ENCODE peak calls at places on chromosomes 5 and 9, in four cellular contexts. J is DND-41, P is heart left ventricle, X is left lung. N is an unnamed sample.
A peak's percentile ranks its signal among the peaks of the same experiment; 100 is the strongest.

GRCh38 chr5:124544366-124545055 is 201.9 kb downstream of the ZNF608 start:
- DNase-seq in J (peak; percentile 6), X (no peak), P (no peak), N (peak; percentile 42)

GRCh38 chr5:89313804-89314588 is 431.0 kb upstream of the MEF2C start:
- DNase-seq in P (no peak), J (no peak), X (no peak), N (peak; percentile 3)

GRCh38 chr9:26361010-26361409 is 531.6 kb downstream of the CAAP1 start:
- DNase-seq in J (no peak), X (no peak), P (no peak), N (no peak)

GRCh38 chr5:109585012-109585599 is 104.6 kb upstream of the MAN2A1 start:
- DNase-seq in P (no peak), J (no peak), X (no peak), N (no peak)

GRCh38 chr9:121699271-121700164 is 48.1 kb downstream of the DAB2IP start:
- DNase-seq in X (peak; percentile 88), J (peak; percentile 75), P (peak; percentile 76), N (peak; percentile 74)

GRCh38 chr9:84851935-84852585 is 182.5 kb downstream of the NTRK2 start:
- DNase-seq in J (no peak), X (no peak), P (peak; percentile 41), N (no peak)

GRCh38 chr9:129558063-129558550 is 62.8 kb downstream of the C9orf50 start:
- DNase-seq in P (no peak), X (no peak), J (no peak), N (no peak)

GRCh38 chr5:74294231-74294705 is 346.3 kb downstream of the ENC1 start:
- DNase-seq in J (no peak), P (no peak), X (no peak), N (peak; percentile 3)

GRCh38 chr9:79955300-79955699 is 383.5 kb downstream of the TLE4 start:
- DNase-seq in J (peak; percentile 14), X (no peak), P (no peak), N (peak; percentile 3)

GRCh38 chr5:158953929-158954534 is 145.7 kb downstream of the EBF1 start:
- DNase-seq in J (no peak), X (no peak), P (no peak), N (peak; percentile 92)

GRCh38 chr5:172370648-172371248 is 83.6 kb downstream of the SH3PXD2B start:
- DNase-seq in X (no peak), P (no peak), J (peak; percentile 66), N (peak; percentile 37)

GRCh38 chr9:81824802-81825770 is 103.1 kb upstream of the SPATA31D4 start:
- DNase-seq in X (no peak), J (no peak), P (no peak), N (no peak)

GRCh38 chr5:142611154-142611553 is 74.7 kb downstream of the FGF1 start:
- DNase-seq in X (no peak), P (peak; percentile 72), J (peak; percentile 76), N (peak; percentile 36)

GRCh38 chr5:11311731-11312130 is 550.7 kb upstream of the DAP start:
- DNase-seq in J (no peak), X (no peak), P (no peak), N (no peak)

GRCh38 chr5:32585446-32586250 is at the start of gene SUB1:
- DNase-seq in X (peak; percentile 97), J (peak; percentile 94), P (peak; percentile 97), N (peak; percentile 91)
- TF ChIP-seq CTCF in X (no peak), J (peak; percentile 24), P (no peak), N (peak; percentile 26)

DNA sequence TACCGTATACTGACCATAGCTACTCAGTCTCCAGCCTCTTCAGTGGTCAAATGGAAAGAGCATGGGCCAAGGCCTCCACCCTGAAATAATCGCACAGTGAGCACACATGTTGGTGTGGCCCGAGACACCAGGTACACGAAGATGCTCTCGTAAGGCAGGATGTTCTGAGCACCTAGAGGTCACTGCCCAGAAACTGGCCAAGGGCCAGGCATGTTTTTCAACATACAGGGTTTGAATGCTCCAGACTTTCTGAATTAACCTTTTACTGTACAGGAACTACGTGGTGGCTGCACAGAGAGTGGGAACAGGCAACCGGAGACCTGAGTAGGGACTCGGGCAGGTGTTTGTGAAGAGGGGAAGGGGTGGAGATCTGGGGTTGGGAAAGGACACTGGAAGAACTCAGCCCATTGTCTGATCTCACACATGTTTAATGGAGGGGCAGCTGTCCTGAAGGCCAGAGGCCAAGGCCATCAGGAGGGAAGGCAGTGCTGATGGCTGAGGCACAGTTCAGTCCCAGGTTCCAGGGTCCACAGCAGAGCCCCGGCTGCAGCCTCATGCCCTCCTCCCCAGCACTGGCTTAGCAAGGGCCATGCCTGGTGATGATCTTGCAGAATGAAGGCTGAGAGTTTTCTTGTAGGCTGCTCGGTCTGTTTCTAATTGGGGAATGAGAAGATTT is 48.5 kb upstream of the ANKRD18A start:
- DNase-seq in J (no peak), P (no peak), X (no peak), N (no peak)
- H3K4me1 ChIP-seq in J (no peaks in the 10 kb centered on the region), P (peaks cover 6% of the 10 kb centered on the region), X (peaks cover 7% of the 10 kb centered on the region), N (no peaks in the 10 kb centered on the region)

GRCh38 chr9:111502506-111502905 is 18.3 kb upstream of the ECPAS start:
- DNase-seq in P (peak; percentile 62), J (no peak), X (no peak), N (no peak)
- TF ChIP-seq CTCF in P (no peak), J (no peak), X (no peak), N (no peak)

GRCh38 chr9:6781476-6781875 is 23.7 kb downstream of the KDM4C start:
- DNase-seq in X (no peak), J (no peak), P (no peak), N (no peak)
- H3K4me1 ChIP-seq in X (peaks cover 21% of the 10 kb centered on the region), J (peaks cover 5% of the 10 kb centered on the region), P (peaks cover 42% of the 10 kb centered on the region), N (peaks cover 5% of the 10 kb centered on the region)

N was measured in OCI-LY7.